ENCODE peak calls at places on chromosomes 5 and 9, in eight cellular contexts. G is neuronal stem cell; S is AG09309; M is HS-5; P is D721Med; Z is effector memory CD8-positive, alpha-beta T cell; X is activated gamma-delta T cell treated with Interleukin-2 at 50 U/mL for 16 hours; H is stimulated activated CD4-positive, alpha-beta T cell treated with anti-CD3 and anti-CD28 coated beads, TNF-alpha, amount 100 ng/mL, for 4 hours. E is an unnamed sample.

GRCh38 chr9:91127653-91128052 is 234.1 kb downstream of the AUH start:
- DNase-seq in G (no peak), S (no peak), M (no peak), P (no peak), Z (no peak), X (no peak), H (no peak), E (no peak)

GRCh38 chr9:73869261-73869660 is 627.9 kb upstream of the RORB start:
- DNase-seq in G (no peak), S (peak; percentile 1), M (peak; percentile 77), P (no peak), Z (peak; percentile 3), X (peak; percentile 12), H (no peak), E (no peak)

GRCh38 chr5:179171816-179172745 is 111.9 kb downstream of the ZNF354C start:
- DNase-seq in G (no peak), S (no peak), M (no peak), P (no peak), Z (no peak), X (no peak), H (no peak), E (no peak)

GRCh38 chr5:132498152-132498551 is 7.6 kb upstream of the IRF1 start:
- DNase-seq in G (no peak), S (no peak), M (peak; percentile 41), P (no peak), Z (no peak), X (no peak), H (no peak), E (no peak)

GRCh38 chr9:85258823-85259370 is 482.9 kb downstream of the AGTPBP1 start:
- DNase-seq in G (peak; percentile 45), S (peak; percentile 59), M (peak; percentile 22), P (no peak), Z (no peak), X (no peak), H (no peak), E (no peak)

GRCh38 chr5:15637886-15638285 is 137.9 kb downstream of the FBXL7 start:
- DNase-seq in G (no peak), S (no peak), M (no peak), P (no peak), Z (no peak), X (no peak), H (no peak), E (no peak)

GRCh38 chr5:128279345-128279744 is 195.8 kb downstream of the SLC12A2 start:
- DNase-seq in G (no peak), S (no peak), M (no peak), P (no peak), Z (no peak), X (no peak), H (no peak), E (no peak)

GRCh38 chr5:98570661-98571181 is 202.7 kb upstream of the RGMB start:
- DNase-seq in G (peak; percentile 48), S (no peak), M (no peak), P (no peak), Z (no peak), X (no peak), H (no peak), E (no peak)

GRCh38 chr5:11904270-11904906 is at the start of gene CTNND2:
- DNase-seq in G (peak; percentile 82), S (no peak), M (no peak), P (peak; percentile 21), Z (no peak), X (no peak), H (no peak), E (no peak)

GRCh38 chr9:105359899-105360298 is 87.9 kb upstream of the FSD1L start:
- DNase-seq in G (no peak), S (peak; percentile 17), M (no peak), P (no peak), Z (no peak), X (no peak), H (no peak), E (no peak)

GRCh38 chr5:139392678-139393496 is 2.0 kb downstream of the PROB1 start:
- DNase-seq in G (no peak), S (no peak), M (no peak), P (peak; percentile 93), Z (peak; percentile 74), X (peak; percentile 75), H (peak; percentile 57), E (no peak)

GRCh38 chr5:178331491-178331981 is 98.9 kb upstream of the PHYKPL start:
- DNase-seq in G (no peak), S (no peak), M (no peak), P (no peak), Z (no peak), X (no peak), H (no peak), E (no peak)

GRCh38 chr9:109331353-109331752 is 10.5 kb upstream of the EPB41L4B start:
- DNase-seq in G (no peak), S (no peak), M (no peak), P (no peak), Z (no peak), X (no peak), H (no peak), E (no peak)

GRCh38 chr9:105541838-105542237 is 16.1 kb upstream of the FKTN start:
- DNase-seq in G (no peak), S (no peak), M (no peak), P (no peak), Z (no peak), X (no peak), H (no peak), E (no peak)

GRCh38 chr9:135660407-135660806 is 2.7 kb upstream of the LCN9 start:
- DNase-seq in G (no peak), S (no peak), M (no peak), P (no peak), Z (no peak), X (no peak), H (no peak), E (no peak)

GRCh38 chr9:136662656-136663310 is at the start of gene EGFL7:
- DNase-seq in G (no peak), S (no peak), M (no peak), P (no peak), Z (no peak), X (no peak), H (no peak), E (no peak)

GRCh38 chr5:32076699-32077695 is 97.1 kb downstream of the GOLPH3 start:
- DNase-seq in G (peak; percentile 21), S (peak; percentile 8), M (peak; percentile 44), P (no peak), Z (no peak), X (peak; percentile 18), H (no peak), E (peak; percentile 27)

E was measured in HS-27A.